ENCODE peak calls at places on chromosomes 12 and 14, in nine cellular contexts. D is IMR-90, W is A549, L is body of pancreas, P is heart left ventricle, V is uterus, A is upper lobe of left lung, S is sigmoid colon, I is gastrocnemius medialis. O is an unnamed sample.

GRCh38 chr12:53128780-53129747 is 25.8 kb downstream of the SOAT2 start:
- DNase-seq in I (no peak), W (no peak), D (no peak), A (no peak), L (no peak), S (no peak), P (no peak), V (no peak), O (no peak)

GRCh38 chr12:31369712-31370521 is 44.0 kb upstream of the SINHCAF start:
- DNase-seq in S (peak), W (no peak), V (peak), L (peak), P (peak), A (peak), D (peak), I (peak), O (no peak)

GRCh38 chr12:120230326-120230973 is 29.5 kb upstream of the RPLP0 start:
- DNase-seq in A (peak), V (peak), D (peak), W (peak), P (peak), S (peak), I (peak), L (peak), O (peak)

GRCh38 chr14:50523271-50524041 is 8.9 kb downstream of the MAP4K5 start:
- DNase-seq in I (no peak), A (no peak), D (no peak), L (no peak), S (no peak), P (no peak), W (no peak), V (no peak), O (no peak)

GRCh38 chr12:14896477-14897184 is 11.0 kb upstream of the MGP start:
- DNase-seq in W (no peak), P (no peak), A (no peak), D (peak), I (no peak), S (no peak), V (no peak), L (no peak), O (no peak)

GRCh38 chr14:101603096-101603495 is 41.8 kb downstream of the DIO3 start:
- DNase-seq in I (no peak), S (no peak), P (no peak), D (no peak), L (no peak), W (no peak), A (no peak), V (no peak), O (peak)

GRCh38 chr12:57535764-57536596 is 11.0 kb downstream of the DCTN2 start:
- DNase-seq in I (no peak), A (no peak), W (no peak), L (no peak), V (no peak), D (no peak), S (no peak), P (no peak), O (no peak)

GRCh38 chr12:79658221-79658620 is 32.5 kb downstream of the PAWR start:
- DNase-seq in V (no peak), D (peak), W (no peak), I (no peak), A (no peak), L (no peak), P (no peak), S (no peak), O (no peak)

GRCh38 chr12:89166525-89166934 is 185.8 kb downstream of the DUSP6 start:
- DNase-seq in D (peak), L (no peak), A (no peak), S (no peak), I (no peak), P (no peak), W (no peak), V (no peak), O (no peak)

GRCh38 chr14:68669101-68669500 is 123.8 kb downstream of the ZFP36L1 start:
- DNase-seq in D (no peak), W (no peak), A (peak), I (no peak), V (no peak), S (peak), L (no peak), P (no peak), O (no peak)

GRCh38 chr14:67313153-67313552 is 46.5 kb downstream of the ATP6V1D start:
- DNase-seq in P (no peak), L (no peak), A (no peak), S (no peak), I (no peak), W (no peak), V (no peak), D (no peak), O (no peak)

GRCh38 chr14:48914382-48914781 is 671.8 kb downstream of the RPS29 start:
- DNase-seq in S (no peak), A (no peak), V (no peak), W (no peak), P (no peak), D (no peak), I (no peak), L (no peak), O (no peak)

GRCh38 chr14:95255487-95255886 is 64.2 kb downstream of the CLMN start:
- DNase-seq in W (peak), L (peak), A (peak), V (peak), P (peak), I (no peak), S (no peak), D (peak), O (peak)

GRCh38 chr14:30162066-30162465 is 234.4 kb upstream of the PRKD1 start:
- DNase-seq in L (no peak), D (no peak), W (no peak), P (no peak), S (no peak), I (no peak), A (no peak), V (no peak), O (no peak)

GRCh38 chr14:105165761-105166485 is 2.7 kb downstream of the JAG2 start:
- DNase-seq in P (no peak), D (no peak), L (no peak), S (no peak), A (no peak), I (peak), V (no peak), W (no peak), O (no peak)

GRCh38 chr12:131132118-131132892 is 178.6 kb downstream of the ADGRD1 start:
- DNase-seq in D (peak), L (peak), P (peak), V (peak), I (peak), W (peak), S (peak), A (peak), O (peak)

GRCh38 chr14:103696027-103696402 is 19.2 kb downstream of the XRCC3 start:
- DNase-seq in I (no peak), L (no peak), A (no peak), S (no peak), V (no peak), P (no peak), D (no peak), W (no peak), O (no peak)

GRCh38 chr14:37903561-37904191 is 304.0 kb upstream of the SSTR1 start:
- DNase-seq in I (no peak), V (no peak), D (peak), A (no peak), W (peak), L (peak), P (peak), S (no peak), O (no peak)

GRCh38 chr14:23020143-23021128 is 10.5 kb upstream of the C14orf93 start:
- DNase-seq in V (no peak), I (no peak), P (no peak), W (no peak), L (no peak), S (no peak), A (no peak), D (no peak), O (no peak)
- TF ChIP-seq POLR2A in V (no peak), I (no peak), P (no peak), W (no peak), L (no peak), S (no peak), A (no peak), D (no peak), O (no peak)

GRCh38 chr12:56362130-56363059 is at the start of gene APOF:
- DNase-seq in S (peak), V (no peak), A (no peak), I (no peak), W (no peak), P (no peak), D (no peak), L (no peak), O (no peak)

GRCh38 chr12:56361487-56362129 is 1.0 kb downstream of the APOF start:
- DNase-seq in V (no peak), L (no peak), A (no peak), I (no peak), S (peak), W (no peak), D (no peak), P (no peak), O (no peak)

GRCh38 chr12:56359851-56360767 is at the start of gene STAT2:
- DNase-seq in P (peak), V (peak), D (peak), L (peak), I (peak), A (peak), W (peak), S (peak), O (peak)

GRCh38 chr12:56358836-56359532 is 923 bp downstream of the STAT2 start:
- DNase-seq in I (peak), L (peak), V (no peak), D (peak), S (peak), W (no peak), A (no peak), P (no peak), O (no peak)
- TF ChIP-seq POLR2A in I (peak), L (no peak), V (no peak), D (peak), S (no peak), W (no peak), A (peak), P (no peak), O (no peak)

DNA sequence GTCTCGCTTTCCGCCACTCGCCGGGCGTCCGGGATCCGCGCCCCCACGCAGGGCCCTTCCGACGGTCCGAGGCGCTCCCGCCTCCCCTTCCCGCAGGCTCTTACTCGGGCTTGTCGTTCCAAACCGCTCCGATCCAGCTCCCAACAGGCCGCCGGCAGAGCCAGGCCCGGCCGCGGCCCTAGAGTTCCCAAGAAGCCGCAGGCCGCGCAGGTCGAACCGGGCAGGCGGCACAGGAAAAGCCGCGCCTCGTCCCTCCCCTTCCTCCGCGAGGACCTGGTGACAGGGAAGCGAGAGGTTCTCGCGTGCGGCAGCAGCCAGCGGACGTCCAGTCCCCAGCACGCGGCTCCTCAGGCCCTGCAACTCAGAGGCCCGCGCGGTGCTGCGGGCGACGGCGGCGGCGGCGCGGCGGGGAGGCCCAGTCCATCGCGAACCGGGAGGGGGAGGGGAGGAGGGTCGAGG is 277 bp downstream of the HECTD1 start:
- DNase-seq in S (no peak), D (no peak), L (no peak), P (no peak), V (no peak), I (peak), W (no peak), A (no peak), O (no peak)
- TF ChIP-seq POLR2A in S (peak), D (peak), L (no peak), P (no peak), V (no peak), I (peak), W (no peak), A (no peak), O (peak)

GRCh38 chr12:4279120-4279690 is 5.6 kb downstream of the CCND2 start:
- DNase-seq in V (no peak), A (no peak), D (no peak), P (no peak), W (no peak), I (no peak), S (no peak), L (no peak), O (no peak)

GRCh38 chr12:4280351-4281163 is 7.0 kb downstream of the CCND2 start:
- DNase-seq in V (peak), A (no peak), P (peak), D (no peak), L (no peak), W (no peak), S (peak), I (no peak), O (no peak)

GRCh38 chr12:4282103-4282891 is 8.7 kb downstream of the CCND2 start:
- DNase-seq in P (no peak), S (no peak), A (no peak), W (no peak), L (no peak), V (no peak), D (no peak), I (no peak), O (no peak)

GRCh38 chr12:4282892-4283511 is 9.4 kb downstream of the CCND2 start:
- DNase-seq in I (no peak), D (no peak), P (no peak), A (no peak), L (no peak), V (no peak), S (no peak), W (no peak), O (peak)

GRCh38 chr12:4281173-4281654 is 7.7 kb downstream of the CCND2 start:
- DNase-seq in D (no peak), V (no peak), I (no peak), A (no peak), S (no peak), P (no peak), W (no peak), L (no peak), O (peak)
- TF ChIP-seq POLR2A in D (no peak), V (no peak), I (no peak), A (no peak), S (no peak), P (no peak), W (no peak), L (no peak), O (no peak)

GRCh38 chr12:49567611-49568441 is at the start of gene MCRS1:
- DNase-seq in V (peak), W (peak), P (peak), S (peak), A (peak), D (peak), L (peak), I (peak), O (peak)
- TF ChIP-seq POLR2A in V (peak), W (peak), P (no peak), S (peak), A (peak), D (peak), L (peak), I (peak), O (peak)